ENCODE peak calls at places on chromosomes 3 and 15, in six cellular contexts. G, J, V, N, O and E are unnamed samples.

GRCh38 chr3:57755368-57756021 is 614 bp upstream of the SLMAP start:
- DNase-seq in N (no peak), O (no peak), G (peak; percentile 69), J (peak; percentile 54), V (peak; percentile 78), E (peak; percentile 53)

GRCh38 chr3:131883086-131883485 is 151.7 kb downstream of the CPNE4 start:
- DNase-seq in O (no peak), J (no peak), V (no peak), G (no peak), N (no peak), E (no peak)

GRCh38 chr15:57472861-57473260 is 96.6 kb downstream of the CGNL1 start:
- DNase-seq in N (no peak), V (peak; percentile 75), O (no peak), G (no peak), J (peak; percentile 42), E (peak; percentile 83)

GRCh38 chr15:48966595-48967301 is 3.0 kb upstream of the SHC4 start:
- DNase-seq in G (no peak), N (no peak), O (no peak), J (peak; percentile 92), V (peak; percentile 62), E (peak; percentile 29)

GRCh38 chr3:128803307-128803706 is 76.1 kb upstream of the ACAD9 start:
- DNase-seq in N (no peak), O (no peak), J (no peak), V (no peak), G (no peak), E (no peak)

GRCh38 chr15:32747886-32748285 is 30.1 kb downstream of the GREM1 start:
- DNase-seq in O (no peak), N (no peak), G (no peak), V (peak; percentile 67), J (peak; percentile 53), E (peak; percentile 32)

GRCh38 chr15:68789921-68790575 is 30.6 kb downstream of the ANP32A start:
- DNase-seq in N (no peak), G (no peak), J (no peak), O (no peak), V (peak; percentile 21), E (no peak)

GRCh38 chr3:25412269-25412668 is 15.8 kb upstream of the RARB start:
- DNase-seq in O (no peak), J (peak; percentile 43), N (no peak), G (no peak), V (no peak), E (no peak)

GRCh38 chr3:110618512-110619226 is 452.9 kb upstream of the NECTIN3 start:
- DNase-seq in N (no peak), G (no peak), V (no peak), O (no peak), J (peak; percentile 25), E (no peak)

GRCh38 chr3:170999737-171000242 is 26.7 kb downstream of the SLC2A2 start:
- DNase-seq in N (no peak), J (peak; percentile 72), G (no peak), V (peak; percentile 64), O (no peak), E (peak; percentile 37)

GRCh38 chr15:99651023-99651807 is 82.0 kb downstream of the LYSMD4 start:
- DNase-seq in V (peak; percentile 92), G (no peak), J (peak; percentile 65), O (no peak), N (no peak), E (peak; percentile 79)

GRCh38 chr15:100140527-100141303 is 201.1 kb downstream of the ADAMTS17 start:
- DNase-seq in N (no peak), J (peak; percentile 29), G (no peak), V (no peak), O (no peak), E (no peak)

GRCh38 chr3:67947808-67948508 is 293.5 kb upstream of the SUCLG2 start:
- DNase-seq in J (no peak), V (no peak), N (peak; percentile 50), O (peak; percentile 1), G (no peak), E (no peak)